ENCODE peak calls at places on chromosomes 1 and 21, in six cellular contexts. N is psoas muscle, C is Caco-2, S is neuronal stem cell, M is SJSA1, U is pancreas. E is an unnamed sample. For H3K36me3, the result is how much of the 10 kb centered on the place peaks cover.

GRCh38 chr1:93813076-93813475 is 65.9 kb downstream of the DNTTIP2 start:
- DNase-seq in S (no peak), N (no peak), U (no peak), M (peak), C (peak), E (no peak)

GRCh38 chr1:87200875-87201638 is 127.6 kb upstream of the LMO4 start:
- DNase-seq in U (no peak), M (no peak), S (no peak), C (peak), N (no peak), E (no peak)

GRCh38 chr1:33270379-33270778 is 14.1 kb downstream of the ZNF362 start:
- DNase-seq in S (no peak), C (no peak), U (no peak), N (no peak), M (no peak), E (no peak)

GRCh38 chr1:111833334-111833733 is 77.6 kb downstream of the DDX20 start:
- DNase-seq in N (no peak), C (peak), U (no peak), M (no peak), S (peak), E (no peak)

GRCh38 chr1:70134148-70134547 is 71.2 kb downstream of the LRRC40 start:
- DNase-seq in M (no peak), N (peak), C (no peak), S (no peak), U (no peak), E (no peak)

GRCh38 chr1:61140778-61141177 is 58.4 kb downstream of the NFIA start:
- DNase-seq in U (no peak), N (no peak), S (no peak), C (no peak), M (no peak), E (no peak)

GRCh38 chr1:228341814-228342626 is 64.6 kb downstream of the TRIM11 start:
- DNase-seq in U (peak), S (no peak), N (peak), C (no peak), M (no peak), E (no peak)

GRCh38 chr1:16960560-16961296 is 19.7 kb downstream of the MFAP2 start:
- DNase-seq in U (peak), N (peak), C (peak), M (peak), S (peak), E (peak)

GRCh38 chr1:209576392-209576791 is 7.1 kb upstream of the CAMK1G start:
- DNase-seq in N (no peak), U (no peak), M (no peak), C (no peak), S (no peak), E (no peak)

GRCh38 chr1:220775238-220775853 is 11.4 kb upstream of the MTARC1 start:
- DNase-seq in M (peak), U (peak), N (no peak), S (no peak), C (peak), E (peak)

GRCh38 chr1:36085126-36085525 is 1.2 kb downstream of the TEKT2 start:
- DNase-seq in N (no peak), C (no peak), M (no peak), U (no peak), S (no peak), E (no peak)

GRCh38 chr1:89822999-89823628 is 2.3 kb downstream of the LRRC8D start:
- DNase-seq in M (no peak), C (no peak), U (no peak), S (no peak), N (no peak), E (no peak)

GRCh38 chr1:221961532-221962292 is 219.8 kb upstream of the DUSP10 start:
- DNase-seq in M (peak), N (no peak), U (no peak), S (no peak), C (no peak), E (no peak)

GRCh38 chr21:42112857-42113256 is 41.7 kb downstream of the UMODL1 start:
- DNase-seq in M (no peak), C (no peak), N (peak), S (no peak), U (no peak), E (no peak)

GRCh38 chr1:92210701-92211100 is 7.0 kb upstream of the C1orf146 start:
- DNase-seq in N (no peak), C (no peak), U (no peak), M (no peak), S (no peak), E (no peak)

GRCh38 chr1:163258181-163258580 is 55.5 kb upstream of the RGS5 start:
- DNase-seq in S (no peak), N (no peak), U (no peak), M (no peak), C (no peak), E (no peak)

GRCh38 chr1:96845464-96845863 is 123.9 kb downstream of the PTBP2 start:
- DNase-seq in U (peak), S (no peak), C (peak), M (no peak), N (no peak), E (peak)

DNA sequence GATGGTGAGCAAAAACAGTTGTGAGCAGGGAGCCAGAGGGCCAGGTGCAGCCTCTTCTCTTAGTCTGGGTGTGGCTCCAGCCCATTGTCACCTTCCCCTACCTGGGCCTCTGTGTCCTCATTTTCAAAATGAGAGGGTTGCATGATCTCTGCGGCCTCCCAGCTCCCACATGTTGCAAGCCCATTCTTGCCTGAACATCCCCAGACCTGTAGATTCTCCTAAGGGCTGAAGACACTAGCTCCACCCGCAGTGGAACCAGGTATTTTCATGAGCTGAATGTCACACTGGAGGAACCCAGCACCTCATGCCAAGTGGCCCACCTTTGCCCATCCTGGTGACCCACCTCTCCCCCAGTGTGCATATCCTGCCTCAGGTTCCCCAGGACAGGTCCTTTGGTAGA is 12.3 kb downstream of the IKBKE start:
- DNase-seq in S (no peak), M (no peak), C (no peak), N (no peak), U (no peak), E (no peak)
- H3K36me3 ChIP-seq in S (under half), M (under half), C (under half), N (under half), U (under half), E (half or more)

DNA sequence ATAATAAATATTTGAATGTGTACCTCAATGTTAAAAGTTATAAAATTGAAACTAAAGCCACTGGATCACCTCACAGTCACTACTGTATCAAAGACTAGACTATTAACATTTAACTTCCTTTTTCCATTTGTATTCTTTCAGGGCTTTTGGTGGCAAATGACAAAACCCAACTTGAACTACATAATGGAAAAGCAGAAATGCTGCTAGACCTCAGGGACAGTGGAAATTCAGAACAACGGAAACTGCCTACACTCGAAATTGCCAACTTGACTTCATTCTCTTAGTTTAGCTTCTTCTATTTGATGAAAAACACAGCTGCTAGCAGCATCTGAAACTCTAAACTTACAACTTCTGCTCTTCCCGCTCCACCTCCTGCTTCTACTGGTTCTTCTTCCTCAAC is 34.9 kb upstream of the NTNG1 start:
- DNase-seq in S (no peak), M (no peak), C (no peak), U (no peak), N (no peak), E (no peak)
- H3K4me3 ChIP-seq in S (no peak), M (no peak), C (no peak), U (no peak), N (no peak), E (no peak)

GRCh38 chr1:166857995-166858394 is 18.1 kb downstream of the TADA1 start:
- DNase-seq in S (no peak), U (no peak), C (no peak), N (no peak), M (no peak), E (no peak)

GRCh38 chr1:166849135-166849534 is 9.9 kb downstream of the POGK start:
- DNase-seq in U (no peak), C (no peak), M (no peak), S (no peak), N (no peak), E (no peak)

GRCh38 chr1:166855558-166855957 is 16.3 kb downstream of the POGK start:
- DNase-seq in N (no peak), M (no peak), S (no peak), U (no peak), C (no peak), E (no peak)

GRCh38 chr1:166848193-166848592 is 8.9 kb downstream of the POGK start:
- DNase-seq in C (no peak), N (no peak), M (no peak), S (no peak), U (no peak), E (no peak)

GRCh38 chr1:166852918-166853317 is 13.6 kb downstream of the POGK start:
- DNase-seq in N (no peak), U (no peak), M (no peak), S (no peak), C (no peak), E (no peak)
- H3K36me3 ChIP-seq in N (half or more), U (half or more), M (half or more), S (half or more), C (under half), E (half or more)

DNA sequence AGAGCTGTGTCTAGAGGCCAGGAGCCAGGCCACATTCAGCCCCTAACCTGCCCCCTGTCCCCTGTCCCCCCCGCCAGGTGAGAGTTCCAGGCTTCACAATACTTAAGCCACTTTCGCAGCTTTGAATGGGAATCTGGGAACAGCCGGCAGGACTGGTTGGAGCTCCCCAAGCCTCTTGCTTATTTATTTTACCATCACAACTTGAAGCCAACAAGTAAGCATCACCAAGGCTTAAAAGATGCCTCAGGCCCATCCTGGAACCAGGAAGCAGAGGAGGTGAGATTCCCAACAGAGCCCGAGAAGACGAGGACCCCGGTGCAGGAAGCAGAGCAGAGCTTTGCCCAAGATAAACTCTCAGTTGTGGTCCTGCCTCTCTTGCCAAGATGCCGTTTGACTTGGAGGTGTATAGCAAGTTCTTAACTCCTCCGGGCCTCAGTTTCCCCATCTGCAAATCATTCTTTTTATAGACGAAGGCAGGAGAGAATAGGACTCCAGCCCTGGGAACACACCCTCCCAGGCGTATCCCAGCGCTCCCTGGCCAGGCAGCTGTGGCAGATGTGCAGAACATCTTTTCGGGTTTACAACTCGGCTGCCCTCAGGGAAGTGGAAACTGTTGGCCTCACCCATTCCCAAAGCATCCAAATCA is 66.8 kb upstream of the SLC25A33 start:
- DNase-seq in C (no peak), S (no peak), N (no peak), M (no peak), U (no peak), E (no peak)
- H3K4me3 ChIP-seq in C (no peak), S (no peak), N (no peak), M (no peak), U (no peak), E (no peak)